ENCODE peak calls at places on chromosomes 12 and 14, in four cellular contexts. T is HL-60, Z is GM12878, R is K562. W is an unnamed sample.

GRCh38 chr12:109358154-109358869 is 10.6 kb downstream of the MYO1H start:
- DNase-seq in T (no peak), Z (peak; percentile 34), R (no peak), W (peak; percentile 6)

GRCh38 chr12:68122236-68122920 is 37.2 kb downstream of the IFNG start:
- DNase-seq in T (no peak), Z (no peak), R (no peak), W (no peak)

GRCh38 chr12:6836851-6837250 is 3.9 kb upstream of the GNB3 start:
- DNase-seq in T (no peak), Z (no peak), R (no peak), W (no peak)

GRCh38 chr14:57998731-57999130 is 132.8 kb upstream of the SLC35F4 start:
- DNase-seq in T (no peak), Z (no peak), R (no peak), W (no peak)

GRCh38 chr14:70708717-70709570 is 67.2 kb downstream of the TTC9 start:
- DNase-seq in T (no peak), Z (no peak), R (no peak), W (no peak)

GRCh38 chr14:77921820-77922219 is 121.9 kb downstream of the ADCK1 start:
- DNase-seq in T (no peak), Z (no peak), R (no peak), W (no peak)

GRCh38 chr14:98775892-98776291 is 496.1 kb downstream of the BCL11B start:
- DNase-seq in T (no peak), Z (no peak), R (no peak), W (no peak)

GRCh38 chr12:81598205-81598604 is 160.9 kb downstream of the PPFIA2 start:
- DNase-seq in T (no peak), Z (no peak), R (no peak), W (no peak)

GRCh38 chr14:42504433-42504832 is 897.8 kb downstream of the LRFN5 start:
- DNase-seq in T (no peak), Z (no peak), R (no peak), W (no peak)

GRCh38 chr14:98200621-98201020 is 1071.4 kb downstream of the BCL11B start:
- DNase-seq in T (no peak), Z (no peak), R (no peak), W (no peak)

GRCh38 chr12:53977596-53978464 is 3.1 kb upstream of the HOTAIR start:
- DNase-seq in T (no peak), Z (no peak), R (no peak), W (no peak)

GRCh38 chr14:103859416-103860202 is 12.2 kb upstream of the PPP1R13B start:
- DNase-seq in T (no peak), Z (no peak), R (no peak), W (no peak)

GRCh38 chr14:102917469-102918211 is 4.8 kb upstream of the AMN start:
- DNase-seq in T (peak; percentile 25), Z (no peak), R (peak; percentile 56), W (peak; percentile 82)

GRCh38 chr14:98890556-98891340 is 381.2 kb downstream of the BCL11B start:
- DNase-seq in T (no peak), Z (no peak), R (no peak), W (no peak)

GRCh38 chr14:24504425-24504824 is 3.6 kb downstream of the CMA1 start:
- DNase-seq in T (no peak), Z (no peak), R (no peak), W (no peak)

GRCh38 chr12:110165540-110166159 is 41.5 kb downstream of the IFT81 start:
- DNase-seq in T (no peak), Z (peak; percentile 26), R (no peak), W (peak; percentile 18)

GRCh38 chr12:49827351-49828099 is 688 bp downstream of the NCKAP5L start:
- DNase-seq in T (peak; percentile 24), Z (no peak), R (peak; percentile 89), W (peak; percentile 59)

GRCh38 chr12:106709068-106709511 is 65.4 kb upstream of the RIC8B start:
- DNase-seq in T (no peak), Z (no peak), R (no peak), W (no peak)

GRCh38 chr12:54407183-54407905 is 11.7 kb downstream of the ITGA5 start:
- DNase-seq in T (peak; percentile 46), Z (no peak), R (no peak), W (no peak)

GRCh38 chr12:106586535-106586802 is 3.7 kb downstream of the RFX4 start:
- DNase-seq in T (no peak), Z (no peak), R (no peak), W (no peak)

GRCh38 chr14:68181395-68182326 is 362.1 kb downstream of the RAD51B start:
- DNase-seq in T (no peak), Z (peak; percentile 48), R (no peak), W (no peak)

GRCh38 chr12:100504820-100505219 is 31.2 kb downstream of the NR1H4 start:
- DNase-seq in T (no peak), Z (no peak), R (no peak), W (no peak)

GRCh38 chr12:96889273-96889933 is 17.7 kb upstream of the NEDD1 start:
- DNase-seq in T (no peak), Z (no peak), R (no peak), W (no peak)

GRCh38 chr12:64737539-64737938 is 21.7 kb downstream of the GNS start:
- DNase-seq in T (no peak), Z (no peak), R (no peak), W (no peak)

GRCh38 chr14:97703006-97703760 is 906.0 kb downstream of the VRK1 start:
- DNase-seq in T (no peak), Z (peak; percentile 53), R (no peak), W (no peak)

GRCh38 chr12:49511410-49511809 is 27.4 kb upstream of the KCNH3 start:
- DNase-seq in T (no peak), Z (no peak), R (no peak), W (no peak)

GRCh38 chr12:115325858-115326257 is 641.9 kb upstream of the TBX3 start:
- DNase-seq in T (no peak), Z (no peak), R (no peak), W (no peak)

GRCh38 chr12:17778242-17778641 is 311.8 kb downstream of the RERGL start:
- DNase-seq in T (no peak), Z (no peak), R (no peak), W (no peak)

GRCh38 chr12:64173456-64173855 is 48.6 kb downstream of the KICS2 start:
- DNase-seq in T (no peak), Z (no peak), R (no peak), W (no peak)

DNA sequence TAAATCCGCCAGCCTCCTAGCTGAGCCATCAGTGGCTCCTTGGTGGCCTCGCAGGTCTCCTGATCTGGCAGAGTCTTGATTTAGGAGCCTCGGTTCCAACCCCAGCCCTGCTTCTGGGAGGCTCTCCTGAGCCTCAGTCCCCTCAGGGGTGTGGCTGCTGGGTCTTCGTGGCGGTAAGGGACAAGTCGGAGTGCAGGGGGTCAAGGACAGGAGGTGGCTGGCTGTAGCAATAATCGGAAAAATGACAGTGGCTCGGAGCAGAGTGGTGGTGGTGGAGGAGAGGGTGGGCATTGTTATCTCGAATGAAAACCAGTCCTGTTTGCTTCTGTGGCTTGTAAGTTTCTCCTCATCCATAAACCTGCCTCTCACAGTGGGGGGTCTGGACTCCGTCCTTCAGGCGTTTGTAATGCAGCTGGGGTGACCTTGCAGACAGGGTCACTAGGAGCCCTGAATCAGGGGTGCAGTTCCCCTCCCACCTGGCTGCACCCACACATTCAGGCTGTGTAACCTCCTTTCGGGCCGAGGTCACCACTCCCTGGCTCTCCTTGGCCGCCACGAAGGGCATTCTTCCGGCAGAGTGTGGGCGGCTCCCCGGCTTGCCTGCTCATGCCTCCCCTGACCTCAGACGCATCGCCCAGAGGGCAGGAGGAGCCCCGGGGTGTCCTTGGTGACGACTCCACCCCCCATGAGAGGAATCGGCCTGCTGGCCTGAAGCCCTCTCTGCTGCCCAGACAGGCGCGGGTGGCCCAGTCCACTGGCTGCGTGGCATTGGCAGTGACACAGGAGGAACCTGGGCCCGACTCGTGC is 8.1 kb downstream of the BCL7A start:
- DNase-seq in T (no peak), Z (no peak), R (peak; percentile 35), W (no peak)
- TF ChIP-seq POLR2AphosphoS5 in T (no peak), Z (no peak), R (no peak), W (no peak)

GRCh38 chr12:90618606-90619005 is 336.4 kb downstream of the CCER1 start:
- DNase-seq in T (no peak), Z (no peak), R (no peak), W (no peak)
- TF ChIP-seq SPI1 in T (no peak), Z (no peak), R (no peak), W (no peak)

GRCh38 chr12:101830391-101831325 is at the start of gene GNPTAB:
- DNase-seq in T (peak; percentile 96), Z (peak; percentile 80), R (peak; percentile 99), W (peak; percentile 79)
- TF ChIP-seq POLR2AphosphoS5 in T (peak; percentile 47), Z (no peak), R (peak; percentile 65), W (no peak)

GRCh38 chr12:1562813-1563412 is 31.5 kb downstream of the FBXL14 start:
- DNase-seq in T (peak; percentile 22), Z (no peak), R (no peak), W (no peak)
- TF ChIP-seq SPI1 in T (no peak), Z (no peak), R (no peak), W (no peak)

GRCh38 chr12:75921687-75922289 is 109.8 kb downstream of the PHLDA1 start:
- DNase-seq in T (no peak), Z (no peak), R (no peak), W (no peak)
- TF ChIP-seq POLR2AphosphoS5 in T (no peak), Z (no peak), R (no peak), W (no peak)

DNA sequence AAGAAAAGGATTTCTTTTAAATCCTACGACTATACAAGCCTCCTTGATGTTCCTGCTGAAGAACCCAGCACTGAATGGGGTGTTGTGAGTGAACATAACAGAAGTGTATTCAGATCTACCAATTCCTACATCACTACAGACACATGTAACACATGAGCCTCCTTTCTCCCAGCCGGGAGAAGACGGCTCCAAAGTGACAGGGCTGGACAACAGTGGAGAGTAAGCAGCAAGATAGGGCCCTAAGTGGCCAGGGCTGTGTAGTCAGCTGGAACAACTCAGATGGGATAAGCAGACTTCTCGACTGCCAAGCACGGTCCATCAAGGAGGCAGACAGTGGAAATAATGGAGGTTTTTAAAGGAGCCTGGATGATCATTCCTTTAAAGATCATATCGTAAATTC is 73.5 kb downstream of the TTC7B start:
- DNase-seq in T (no peak), Z (no peak), R (no peak), W (no peak)
- TF ChIP-seq SPI1 in T (no peak), Z (no peak), R (no peak), W (no peak)

DNA sequence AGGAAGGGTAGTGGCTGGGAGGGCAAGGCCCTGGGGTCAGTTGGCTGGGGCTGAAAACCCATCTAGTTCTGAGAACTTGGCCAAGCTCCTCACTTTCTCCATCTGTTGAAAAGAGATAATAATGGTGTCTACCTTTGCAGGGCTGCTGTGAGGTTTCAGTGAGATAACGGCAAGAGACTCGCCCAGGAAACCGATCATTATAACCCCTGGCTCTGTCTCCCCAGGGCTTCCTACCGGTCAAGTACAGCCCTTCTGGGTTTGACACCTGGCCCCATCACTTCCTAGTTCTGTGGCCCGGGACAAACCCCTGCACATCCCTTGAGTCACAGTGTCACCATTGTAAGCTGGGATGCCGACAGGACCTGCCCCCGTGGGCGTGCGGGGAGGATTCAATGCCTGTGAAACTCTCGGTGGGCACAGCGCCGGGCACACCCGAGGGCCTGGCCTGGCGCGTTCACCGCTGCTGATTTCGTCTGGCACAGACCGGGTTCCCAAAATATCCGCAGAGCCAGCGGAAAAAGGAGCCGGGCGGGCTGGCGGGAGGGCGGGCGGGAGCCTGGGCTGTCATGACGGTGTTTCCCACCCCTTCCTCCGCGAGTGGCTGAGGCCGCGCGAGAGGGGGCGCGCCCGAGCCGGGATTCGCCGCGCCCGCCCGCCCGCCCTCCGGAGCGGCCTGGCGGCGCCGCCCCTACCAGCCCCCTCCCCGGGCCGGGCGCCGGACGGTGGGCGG is 4.5 kb downstream of the KMT5A start:
- DNase-seq in T (peak; percentile 70), Z (peak; percentile 21), R (peak; percentile 86), W (peak; percentile 82)
- TF ChIP-seq POLR2AphosphoS5 in T (peak; percentile 22), Z (no peak), R (peak; percentile 94), W (peak; percentile 30)